ENCODE peak calls at places on chromosome 3, in seven cellular contexts. J is EH, N is iPS DF 19.7, E is stromal cell of bone marrow, X is HCEC 1CT, B is AG10803, A is Panc1. Z is an unnamed sample.

GRCh38 chr3:172680684-172681083 is 30.2 kb downstream of the NCEH1 start:
- DNase-seq in J (peak), N (no peak), E (no peak), X (no peak), B (peak), A (no peak), Z (no peak)

GRCh38 chr3:115784739-115785571 is 161.6 kb downstream of the GAP43 start:
- DNase-seq in J (peak), N (no peak), E (peak), X (peak), B (peak), A (no peak), Z (no peak)

GRCh38 chr3:38992117-38992779 is 59.5 kb downstream of the SCN11A start:
- DNase-seq in J (peak), N (no peak), E (no peak), X (peak), B (peak), A (no peak), Z (no peak)

GRCh38 chr3:112056451-112056929 is 22.0 kb downstream of the TMPRSS7 start:
- DNase-seq in J (peak), N (no peak), E (no peak), X (peak), B (peak), A (no peak), Z (no peak)

GRCh38 chr3:72303926-72304325 is 519.0 kb upstream of the PROK2 start:
- DNase-seq in J (peak), N (no peak), E (no peak), X (peak), B (no peak), A (no peak), Z (no peak)

GRCh38 chr3:76131396-76132153 is 346.2 kb upstream of the ZNF717 start:
- DNase-seq in J (no peak), N (no peak), E (peak), X (peak), B (peak), A (no peak), Z (no peak)

GRCh38 chr3:157081681-157082210 is 78.2 kb downstream of the CCNL1 start:
- DNase-seq in J (peak), N (peak), E (peak), X (peak), B (peak), A (peak), Z (peak)

GRCh38 chr3:149618151-149619123 is 39.4 kb downstream of the WWTR1 start:
- DNase-seq in J (no peak), N (no peak), E (no peak), X (no peak), B (peak), A (no peak), Z (no peak)

GRCh38 chr3:52038227-52038626 is 18.1 kb downstream of the DUSP7 start:
- DNase-seq in J (no peak), N (no peak), E (no peak), X (no peak), B (no peak), A (no peak), Z (no peak)

GRCh38 chr3:58164199-58164879 is 46.4 kb downstream of the DNASE1L3 start:
- DNase-seq in J (peak), N (no peak), E (no peak), X (no peak), B (peak), A (peak), Z (peak)

GRCh38 chr3:129182390-129183180 is 1.1 kb downstream of the CNBP start:
- DNase-seq in J (peak), N (no peak), E (no peak), X (peak), B (peak), A (no peak), Z (no peak)

GRCh38 chr3:142987707-142988106 is 13.7 kb upstream of the U2SURP start:
- DNase-seq in J (no peak), N (no peak), E (no peak), X (peak), B (no peak), A (no peak), Z (no peak)

GRCh38 chr3:187748050-187748481 is 2.8 kb upstream of the BCL6 start:
- DNase-seq in J (peak), N (no peak), E (peak), X (peak), B (peak), A (peak), Z (peak)

GRCh38 chr3:28844688-28845324 is 436.1 kb upstream of the RBMS3 start:
- DNase-seq in J (no peak), N (no peak), E (no peak), X (no peak), B (no peak), A (no peak), Z (no peak)

GRCh38 chr3:4524423-4524769 is 31.2 kb downstream of the ITPR1 start:
- DNase-seq in J (peak), N (no peak), E (no peak), X (peak), B (peak), A (no peak), Z (no peak)

GRCh38 chr3:50112462-50112861 is 23.7 kb downstream of the RBM5 start:
- DNase-seq in J (no peak), N (no peak), E (no peak), X (no peak), B (no peak), A (no peak), Z (no peak)

GRCh38 chr3:60716573-60716972 is 534.7 kb downstream of the FHIT start:
- DNase-seq in J (no peak), N (no peak), E (no peak), X (no peak), B (no peak), A (no peak), Z (no peak)

GRCh38 chr3:20040476-20041196 is 390 bp downstream of the KAT2B start:
- DNase-seq in J (peak), N (no peak), E (peak), X (peak), B (peak), A (no peak), Z (peak)

GRCh38 chr3:167728176-167728575 is 6.5 kb downstream of the PDCD10 start:
- DNase-seq in J (peak), N (no peak), E (peak), X (peak), B (peak), A (no peak), Z (no peak)

GRCh38 chr3:51696954-51697353 is 9.9 kb upstream of the GRM2 start:
- DNase-seq in J (no peak), N (no peak), E (no peak), X (no peak), B (no peak), A (no peak), Z (no peak)

GRCh38 chr3:159928692-159929091 is 59.9 kb upstream of the IL12A start:
- DNase-seq in J (peak), N (no peak), E (peak), X (peak), B (peak), A (peak), Z (no peak)

GRCh38 chr3:157127831-157128767 is 31.8 kb downstream of the CCNL1 start:
- DNase-seq in J (peak), N (no peak), E (peak), X (peak), B (peak), A (no peak), Z (peak)

GRCh38 chr3:195009607-195010006 is 261.4 kb downstream of the XXYLT1 start:
- DNase-seq in J (no peak), N (no peak), E (no peak), X (no peak), B (no peak), A (no peak), Z (no peak)

GRCh38 chr3:128112406-128112968 is 11.1 kb downstream of the RUVBL1 start:
- DNase-seq in J (peak), N (no peak), E (peak), X (peak), B (peak), A (peak), Z (no peak)

GRCh38 chr3:143171656-143172055 is 52.1 kb downstream of the CHST2 start:
- DNase-seq in J (peak), N (no peak), E (peak), X (peak), B (no peak), A (no peak), Z (no peak)

GRCh38 chr3:27641271-27641670 is 80.9 kb downstream of the EOMES start:
- DNase-seq in J (no peak), N (no peak), E (no peak), X (no peak), B (no peak), A (no peak), Z (no peak)

GRCh38 chr3:124893526-124893925 is 6.4 kb upstream of the ITGB5 start:
- DNase-seq in J (no peak), N (no peak), E (no peak), X (no peak), B (no peak), A (no peak), Z (no peak)

GRCh38 chr3:30285188-30286006 is 321.0 kb upstream of the TGFBR2 start:
- DNase-seq in J (peak), N (no peak), E (no peak), X (no peak), B (peak), A (no peak), Z (no peak)

GRCh38 chr3:142915636-142916035 is 26.8 kb upstream of the PCOLCE2 start:
- DNase-seq in J (no peak), N (no peak), E (no peak), X (no peak), B (no peak), A (no peak), Z (no peak)

GRCh38 chr3:101377209-101377608 is 56.8 kb upstream of the IMPG2 start:
- DNase-seq in J (no peak), N (no peak), E (no peak), X (no peak), B (no peak), A (no peak), Z (no peak)

GRCh38 chr3:124498891-124499290 is 231.4 kb upstream of the UMPS start:
- DNase-seq in J (peak), N (no peak), E (no peak), X (no peak), B (peak), A (no peak), Z (no peak)

GRCh38 chr3:179853176-179853575 is 183.6 kb downstream of the PEX5L start:
- DNase-seq in J (peak), N (no peak), E (peak), X (peak), B (peak), A (no peak), Z (no peak)

GRCh38 chr3:50563867-50564266 is 3.7 kb downstream of the C3orf18 start:
- DNase-seq in J (no peak), N (no peak), E (no peak), X (no peak), B (no peak), A (no peak), Z (no peak)

GRCh38 chr3:104820959-104821358 is 545.8 kb upstream of the ALCAM start:
- DNase-seq in J (no peak), N (no peak), E (no peak), X (no peak), B (no peak), A (no peak), Z (no peak)

GRCh38 chr3:69930564-69930963 is 69.0 kb upstream of the SAMMSON start:
- DNase-seq in J (peak), N (no peak), E (no peak), X (no peak), B (no peak), A (no peak), Z (no peak)

GRCh38 chr3:189839576-189839975 is 208.4 kb downstream of the TP63 start:
- DNase-seq in J (peak), N (no peak), E (peak), X (peak), B (peak), A (no peak), Z (no peak)

GRCh38 chr3:177693596-177693995 is 496.3 kb upstream of the TBL1XR1 start:
- DNase-seq in J (no peak), N (no peak), E (no peak), X (no peak), B (no peak), A (no peak), Z (no peak)

GRCh38 chr3:48593337-48593736 is 1.8 kb downstream of the COL7A1 start:
- DNase-seq in J (no peak), N (no peak), E (no peak), X (no peak), B (no peak), A (no peak), Z (no peak)